ENCODE peak calls at places on chromosomes 16 and 17, in four cellular contexts. G is activated CD8-positive, alpha-beta memory T cell treated with anti-CD3 and anti-CD28 coated beads for 1 hour; I is H7; T is mucosa of gallbladder. N is an unnamed sample.

GRCh38 chr17:76004750-76005262 is 4.2 kb downstream of the CDK3 start:
- DNase-seq in G (no peak), I (no peak), T (no peak), N (no peak)

GRCh38 chr16:75062135-75062943 is 54.2 kb downstream of the LDHD start:
- DNase-seq in T (peak), I (no peak), G (no peak), N (no peak)

GRCh38 chr16:89027281-89027680 is 50.3 kb upstream of the CBFA2T3 start:
- DNase-seq in T (no peak), G (no peak), I (no peak), N (no peak)

GRCh38 chr16:87153326-87153725 is 163.9 kb downstream of the C16orf95 start:
- DNase-seq in G (no peak), T (no peak), I (no peak), N (no peak)

GRCh38 chr17:7523033-7523432 is 25.8 kb upstream of the TNFSF12 start:
- DNase-seq in G (no peak), T (peak), I (peak), N (no peak)

GRCh38 chr17:36888236-36888957 is 48.9 kb upstream of the LHX1 start:
- DNase-seq in I (no peak), G (no peak), T (no peak), N (no peak)

GRCh38 chr17:9768381-9768934 is 22.9 kb downstream of the DHRS7C start:
- DNase-seq in I (peak), T (no peak), G (no peak), N (no peak)

GRCh38 chr16:56192971-56193936 is 2.0 kb downstream of the GNAO1 start:
- DNase-seq in T (no peak), G (no peak), I (peak), N (no peak)

GRCh38 chr17:59149841-59150511 is 5.0 kb downstream of the SKA2 start:
- DNase-seq in I (no peak), G (no peak), T (no peak), N (no peak)

GRCh38 chr17:33200587-33200986 is 92.5 kb downstream of the ASIC2 start:
- DNase-seq in I (no peak), T (no peak), G (no peak), N (no peak)

GRCh38 chr17:62824290-62825135 is 16.4 kb upstream of the MARCHF10 start:
- DNase-seq in G (no peak), T (no peak), I (peak), N (no peak)

GRCh38 chr16:7843196-7843595 is 510.6 kb downstream of the RBFOX1 start:
- DNase-seq in I (no peak), T (no peak), G (no peak), N (no peak)

GRCh38 chr17:75563063-75563758 is 24.4 kb upstream of the MYO15B start:
- DNase-seq in G (no peak), I (no peak), T (no peak), N (no peak)

GRCh38 chr17:51391992-51392654 is 131.8 kb downstream of the UTP18 start:
- DNase-seq in I (no peak), G (no peak), T (no peak), N (no peak)

GRCh38 chr17:82097187-82097918 is 683 bp downstream of the FASN start:
- DNase-seq in I (peak), G (no peak), T (no peak), N (peak)

GRCh38 chr17:10613775-10614513 is 43.2 kb downstream of the MYH3 start:
- DNase-seq in I (no peak), G (no peak), T (no peak), N (no peak)

GRCh38 chr16:66364117-66364958 is 2.2 kb upstream of the CDH5 start:
- DNase-seq in T (peak), I (peak), G (no peak), N (peak)

GRCh38 chr16:4957420-4957719 is 760 bp upstream of the SEC14L5 start:
- DNase-seq in G (no peak), T (no peak), I (no peak), N (no peak)

GRCh38 chr17:42680331-42680808 is 1.3 kb downstream of the CCR10 start:
- DNase-seq in G (no peak), I (peak), T (no peak), N (no peak)

GRCh38 chr16:85245307-85246172 is 133.3 kb upstream of the CIBAR2 start:
- DNase-seq in T (peak), G (peak), I (peak), N (peak)

GRCh38 chr17:62637809-62638208 is 10.3 kb downstream of the MRC2 start:
- DNase-seq in G (no peak), T (no peak), I (peak), N (no peak)

N was measured in left colon.